ENCODE peak calls at places on chromosomes 12 and 14, in five cellular contexts. X, R, B, Z and U are unnamed samples.

GRCh38 chr14:53564870-53565269 is 391.8 kb downstream of the BMP4 start:
- DNase-seq in Z (no peak), R (no peak), B (no peak), X (no peak), U (no peak)

GRCh38 chr12:63276537-63277365 is 125.8 kb upstream of the AVPR1A start:
- DNase-seq in B (no peak), X (peak; percentile 15), R (no peak), Z (no peak), U (peak; percentile 15)

GRCh38 chr14:30621354-30621953 is 665 bp upstream of the SCFD1 start:
- DNase-seq in Z (peak; percentile 33), R (no peak), X (peak; percentile 46), B (no peak), U (no peak)

GRCh38 chr14:61355892-61356325 is 34.5 kb downstream of the PRKCH start:
- DNase-seq in Z (peak; percentile 100), B (peak; percentile 31), R (no peak), X (peak; percentile 74), U (peak; percentile 77)

GRCh38 chr12:103505371-103506236 is 9.8 kb upstream of the C12orf42 start:
- DNase-seq in X (no peak), B (no peak), R (no peak), Z (no peak), U (no peak)

GRCh38 chr12:20460956-20461355 is 92.6 kb downstream of the PDE3A start:
- DNase-seq in Z (no peak), B (no peak), R (no peak), X (no peak), U (no peak)

GRCh38 chr14:90489306-90489705 is 92.5 kb downstream of the CALM1 start:
- DNase-seq in Z (no peak), R (no peak), B (no peak), X (no peak), U (no peak)

GRCh38 chr12:113247123-113248045 is 26.1 kb downstream of the TPCN1 start:
- DNase-seq in B (no peak), Z (peak; percentile 38), R (no peak), X (no peak), U (no peak)

GRCh38 chr14:89123851-89124250 is 293.2 kb downstream of the FOXN3 start:
- DNase-seq in X (no peak), Z (no peak), R (no peak), B (no peak), U (no peak)

GRCh38 chr12:69688496-69689427 is 10.3 kb downstream of the BEST3 start:
- DNase-seq in Z (peak; percentile 81), R (no peak), X (peak; percentile 91), B (peak; percentile 20), U (peak; percentile 90)

GRCh38 chr14:87160964-87161363 is 832.0 kb downstream of the GALC start:
- DNase-seq in Z (no peak), R (no peak), X (no peak), B (no peak), U (no peak)

GRCh38 chr12:65100140-65100539 is 21.0 kb downstream of the WIF1 start:
- DNase-seq in X (peak; percentile 12), B (no peak), Z (no peak), R (no peak), U (peak; percentile 6)

GRCh38 chr14:84468153-84468552 is 1061.8 kb upstream of the FLRT2 start:
- DNase-seq in R (no peak), Z (no peak), X (no peak), B (no peak), U (no peak)

GRCh38 chr12:49864817-49865090 is 21.8 kb upstream of the BCDIN3D start:
- DNase-seq in Z (no peak), R (no peak), B (no peak), X (no peak), U (no peak)

GRCh38 chr12:58504539-58504938 is 415.8 kb downstream of the LRIG3 start:
- DNase-seq in R (no peak), Z (no peak), X (no peak), B (no peak), U (no peak)

GRCh38 chr14:58244556-58245387 is at the start of gene PSMA3:
- DNase-seq in B (peak; percentile 97), X (peak; percentile 98), Z (peak; percentile 93), R (peak; percentile 99), U (peak; percentile 94)

GRCh38 chr12:115325858-115326257 is 641.9 kb upstream of the TBX3 start:
- DNase-seq in X (no peak), Z (no peak), B (no peak), R (no peak), U (no peak)

GRCh38 chr14:85414142-85414541 is 115.8 kb upstream of the FLRT2 start:
- DNase-seq in X (peak; percentile 27), Z (no peak), R (no peak), B (no peak), U (no peak)

GRCh38 chr12:75848533-75848932 is 183.0 kb downstream of the PHLDA1 start:
- DNase-seq in Z (no peak), B (no peak), X (peak; percentile 20), R (no peak), U (peak; percentile 16)

GRCh38 chr12:52317443-52318052 is 3.6 kb downstream of the KRT83 start:
- DNase-seq in R (no peak), B (no peak), Z (no peak), X (no peak), U (no peak)

GRCh38 chr12:111093428-111094142 is 173.2 kb upstream of the MYL2 start:
- DNase-seq in R (no peak), Z (no peak), B (no peak), X (no peak), U (no peak)

GRCh38 chr12:96132819-96133218 is 61.4 kb upstream of the ELK3 start:
- DNase-seq in X (no peak), R (no peak), Z (no peak), B (no peak), U (no peak)

GRCh38 chr14:38900887-38901286 is 202.1 kb downstream of the SEC23A start:
- DNase-seq in R (no peak), X (no peak), Z (no peak), B (no peak), U (no peak)

GRCh38 chr12:50221228-50222008 is 54.2 kb upstream of the CERS5 start:
- DNase-seq in B (no peak), R (no peak), Z (peak; percentile 58), X (peak; percentile 93), U (peak; percentile 69)

GRCh38 chr14:55731881-55732498 is 152.0 kb downstream of the KTN1 start:
- DNase-seq in Z (no peak), R (no peak), B (no peak), X (peak; percentile 64), U (no peak)

GRCh38 chr12:25859976-25860375 is 98.5 kb upstream of the RASSF8 start:
- DNase-seq in B (no peak), Z (no peak), R (no peak), X (no peak), U (no peak)

GRCh38 chr12:79776111-79776510 is 85.3 kb upstream of the PAWR start:
- DNase-seq in Z (peak; percentile 40), B (no peak), R (no peak), X (peak; percentile 70), U (no peak)

GRCh38 chr12:63064080-63064479 is 86.9 kb downstream of the AVPR1A start:
- DNase-seq in B (no peak), Z (peak; percentile 52), R (no peak), X (peak; percentile 33), U (no peak)

GRCh38 chr12:69873429-69873828 is 48.4 kb downstream of the MYRFL start:
- DNase-seq in B (no peak), X (peak; percentile 76), R (no peak), Z (no peak), U (no peak)

DNA sequence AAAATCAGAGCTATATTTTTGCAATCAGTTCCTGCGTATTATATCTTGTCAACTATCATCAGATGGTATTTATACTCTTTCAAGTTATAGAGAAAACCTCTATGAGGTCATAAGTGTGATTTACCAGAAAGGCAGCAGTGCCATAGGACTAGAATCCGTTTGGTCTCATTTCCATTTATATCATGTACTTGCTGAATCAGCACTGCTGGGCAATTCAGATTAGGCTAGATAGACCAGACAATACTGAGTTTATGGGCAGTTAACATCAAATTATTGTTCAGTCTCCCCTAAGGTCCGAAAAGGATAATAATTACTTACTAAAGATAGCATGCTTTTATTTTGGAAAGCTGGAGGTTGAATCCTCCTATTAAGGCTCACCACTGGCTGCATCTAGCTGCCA is 6.8 kb upstream of the KERA start:
- DNase-seq in Z (no peak), X (no peak), B (no peak), R (no peak), U (peak; percentile 45)
- H3K27me3 ChIP-seq in Z (no peaks in the 10 kb centered on the region), X (no peaks in the 10 kb centered on the region), B (no peaks in the 10 kb centered on the region), R (no peaks in the 10 kb centered on the region), U (no peaks in the 10 kb centered on the region)

DNA sequence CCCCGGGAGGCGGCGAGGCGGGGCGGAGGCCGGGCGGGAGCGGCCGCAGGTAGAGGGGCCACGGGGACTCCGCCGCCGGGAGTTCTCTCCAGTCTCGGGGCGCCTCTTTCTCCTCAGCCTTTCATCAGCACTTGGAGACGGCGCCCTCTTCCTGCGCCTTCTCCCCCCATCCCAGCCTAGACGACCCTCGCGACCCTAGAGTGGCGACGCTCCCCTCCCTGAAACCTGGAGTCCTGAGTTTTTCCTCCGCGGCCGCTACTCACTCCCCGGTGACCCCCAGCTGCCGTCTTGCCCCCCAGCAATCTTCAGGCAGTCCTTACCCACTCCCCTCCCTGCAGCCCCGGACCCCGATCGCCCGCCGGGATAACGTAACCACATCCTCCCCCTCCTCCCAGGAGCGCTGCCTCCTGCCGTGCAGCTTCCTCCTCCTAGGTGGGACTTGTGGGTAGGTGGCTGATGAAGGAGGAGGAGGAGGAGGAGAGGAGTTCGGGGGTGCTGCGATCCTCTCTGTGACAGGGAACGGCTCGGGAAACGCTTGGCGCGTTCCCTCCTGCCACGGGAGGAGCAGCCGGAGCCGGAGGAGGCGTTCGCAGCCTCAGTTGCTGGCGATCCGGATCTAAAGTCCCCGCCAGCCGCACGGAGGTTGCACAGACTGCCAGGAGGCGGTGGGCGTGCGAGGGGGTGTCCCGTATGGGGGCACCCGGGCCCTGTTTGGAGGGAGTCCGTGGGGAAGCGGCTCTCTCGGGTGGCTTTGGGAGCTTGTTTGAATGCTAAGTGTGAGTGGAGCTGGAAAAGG is 889 bp downstream of the PLEKHA5 start:
- DNase-seq in X (peak; percentile 32), R (no peak), B (peak; percentile 41), Z (peak; percentile 46), U (peak; percentile 49)
- H3K4me3 ChIP-seq in X (peak overlapping the region; percentile 100), R (peak overlapping the region; percentile 86), B (peak overlapping the region; percentile 91), Z (peak overlapping the region; percentile 75), U (peak overlapping the region; percentile 86)

DNA sequence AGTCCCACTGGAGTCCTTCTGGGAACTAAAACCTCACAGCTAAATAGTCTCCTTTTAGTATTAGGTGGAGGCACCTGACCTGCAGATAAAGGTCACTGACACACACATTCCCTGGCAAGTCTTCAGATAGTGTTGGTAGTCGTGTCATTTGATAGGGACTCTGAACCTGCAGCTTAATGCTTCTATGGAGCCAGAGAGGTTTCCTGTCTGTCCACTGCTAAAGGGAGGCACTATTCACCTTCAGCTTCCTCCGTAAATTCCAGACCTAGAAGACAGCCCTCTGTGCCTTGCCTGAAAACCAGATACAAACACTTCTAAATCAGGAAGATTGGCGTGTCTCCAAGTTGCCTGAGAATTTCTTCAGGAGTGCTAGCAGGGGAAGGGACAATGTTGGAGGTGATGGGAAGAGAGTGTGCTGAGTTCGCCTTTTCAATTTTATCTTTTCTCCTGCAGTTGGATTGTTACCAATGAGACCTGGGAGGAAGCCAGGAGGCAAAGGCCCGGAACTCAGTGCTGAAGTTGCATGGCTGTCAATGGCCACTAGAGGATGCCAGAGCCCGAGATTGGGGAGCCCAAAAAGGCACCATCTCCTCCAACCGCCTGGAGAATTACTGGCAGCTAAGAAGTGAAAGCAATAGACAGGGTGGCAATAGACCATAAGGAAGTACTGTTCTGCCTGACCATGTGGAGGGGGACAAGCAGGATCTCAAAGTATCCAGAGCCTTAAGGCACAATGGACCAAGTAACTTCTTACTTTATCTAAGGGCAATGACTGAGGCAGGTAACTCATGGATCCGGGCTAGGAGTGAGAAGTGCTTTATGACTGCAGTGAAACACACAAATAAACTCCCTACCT is 81.6 kb upstream of the SCAF11 start:
- DNase-seq in B (peak; percentile 47), R (no peak), Z (peak; percentile 56), X (peak; percentile 86), U (peak; percentile 63)
- H3K27me3 ChIP-seq in B (no peaks in the 10 kb centered on the region), R (no peaks in the 10 kb centered on the region), Z (no peaks in the 10 kb centered on the region), X (no peaks in the 10 kb centered on the region), U (no peaks in the 10 kb centered on the region)

GRCh38 chr12:6961278-6961694 is 9.2 kb downstream of the PHB2 start:
- DNase-seq in Z (peak; percentile 71), X (peak; percentile 62), B (peak; percentile 60), R (no peak), U (peak; percentile 74)
- H3K4me3 ChIP-seq in Z (peak overlapping the region; percentile 98), X (no peak overlapping the region), B (peak overlapping the region; percentile 38), R (peak overlapping the region; percentile 19), U (peak overlapping the region; percentile 27)